ENCODE peak calls at places on chromosomes 5 and 9, in six cellular contexts. R, M, H, U, W and J are unnamed samples. For H3K4me1, the result is how much of the 10 kb centered on the place peaks cover.

GRCh38 chr5:67679184-67679855 is 482.7 kb upstream of the CD180 start:
- DNase-seq in R (no peak), M (no peak), H (no peak), U (no peak), W (no peak), J (no peak)

GRCh38 chr9:32486839-32487562 is 39.0 kb downstream of the RIGI start:
- DNase-seq in R (no peak), M (no peak), H (no peak), U (peak), W (no peak), J (no peak)

GRCh38 chr9:130756460-130757152 is 63.0 kb downstream of the EXOSC2 start:
- DNase-seq in R (no peak), M (no peak), H (no peak), U (no peak), W (no peak), J (no peak)

GRCh38 chr9:15622596-15622995 is 69.8 kb downstream of the CCDC171 start:
- DNase-seq in R (no peak), M (peak), H (no peak), U (peak), W (no peak), J (no peak)

GRCh38 chr5:171968512-171968911 is 37.9 kb downstream of the FBXW11 start:
- DNase-seq in R (no peak), M (no peak), H (no peak), U (no peak), W (no peak), J (no peak)

GRCh38 chr9:90268613-90269012 is 374.0 kb downstream of the DIRAS2 start:
- DNase-seq in R (no peak), M (no peak), H (no peak), U (no peak), W (no peak), J (no peak)

GRCh38 chr5:114391321-114391720 is 29.5 kb downstream of the KCNN2 start:
- DNase-seq in R (no peak), M (no peak), H (no peak), U (peak), W (no peak), J (no peak)

GRCh38 chr5:56128166-56128565 is 105.0 kb downstream of the ANKRD55 start:
- DNase-seq in R (no peak), M (no peak), H (no peak), U (no peak), W (no peak), J (no peak)

GRCh38 chr9:78695521-78695920 is 398.6 kb downstream of the PSAT1 start:
- DNase-seq in R (no peak), M (no peak), H (no peak), U (no peak), W (no peak), J (no peak)

GRCh38 chr9:133449760-133450159 is 10.0 kb upstream of the CACFD1 start:
- DNase-seq in R (peak), M (peak), H (no peak), U (no peak), W (no peak), J (no peak)

GRCh38 chr5:71699751-71700150 is 19.3 kb upstream of the CARTPT start:
- DNase-seq in R (no peak), M (no peak), H (no peak), U (no peak), W (no peak), J (no peak)

GRCh38 chr5:71703941-71704340 is 15.1 kb upstream of the CARTPT start:
- DNase-seq in R (no peak), M (no peak), H (no peak), U (no peak), W (no peak), J (no peak)

GRCh38 chr5:71699233-71699632 is 19.8 kb upstream of the CARTPT start:
- DNase-seq in R (no peak), M (no peak), H (no peak), U (no peak), W (no peak), J (no peak)

GRCh38 chr5:71700803-71701202 is 18.3 kb upstream of the CARTPT start:
- DNase-seq in R (no peak), M (no peak), H (no peak), U (no peak), W (no peak), J (no peak)

GRCh38 chr5:71701409-71701808 is 17.7 kb upstream of the CARTPT start:
- DNase-seq in R (no peak), M (no peak), H (no peak), U (no peak), W (no peak), J (no peak)
- H3K27ac ChIP-seq in R (no peak), M (no peak), H (no peak), U (no peak), W (no peak), J (no peak)

GRCh38 chr5:149298857-149299404 is 27.3 kb downstream of the AFAP1L1 start:
- DNase-seq in R (no peak), M (no peak), H (no peak), U (no peak), W (no peak), J (no peak)

GRCh38 chr5:149299451-149300054 is 27.9 kb downstream of the AFAP1L1 start:
- DNase-seq in R (no peak), M (no peak), H (no peak), U (no peak), W (no peak), J (no peak)

GRCh38 chr5:149298163-149298562 is 26.5 kb downstream of the AFAP1L1 start:
- DNase-seq in R (no peak), M (no peak), H (no peak), U (no peak), W (no peak), J (no peak)

GRCh38 chr5:149294872-149295829 is 23.5 kb downstream of the AFAP1L1 start:
- DNase-seq in R (no peak), M (no peak), H (no peak), U (no peak), W (no peak), J (no peak)

GRCh38 chr5:149297340-149298023 is 25.8 kb downstream of the AFAP1L1 start:
- DNase-seq in R (no peak), M (no peak), H (no peak), U (peak), W (no peak), J (no peak)
- H3K4me1 ChIP-seq in R (under half), M (under half), H (under half), U (under half), W (under half), J (under half)

GRCh38 chr5:179061025-179061424 is 852 bp downstream of the ZNF354C start:
- DNase-seq in R (peak), M (no peak), H (no peak), U (no peak), W (no peak), J (no peak)
- H3K4me3 ChIP-seq in R (peak), M (peak), H (peak), U (peak), W (peak), J (peak)

DNA sequence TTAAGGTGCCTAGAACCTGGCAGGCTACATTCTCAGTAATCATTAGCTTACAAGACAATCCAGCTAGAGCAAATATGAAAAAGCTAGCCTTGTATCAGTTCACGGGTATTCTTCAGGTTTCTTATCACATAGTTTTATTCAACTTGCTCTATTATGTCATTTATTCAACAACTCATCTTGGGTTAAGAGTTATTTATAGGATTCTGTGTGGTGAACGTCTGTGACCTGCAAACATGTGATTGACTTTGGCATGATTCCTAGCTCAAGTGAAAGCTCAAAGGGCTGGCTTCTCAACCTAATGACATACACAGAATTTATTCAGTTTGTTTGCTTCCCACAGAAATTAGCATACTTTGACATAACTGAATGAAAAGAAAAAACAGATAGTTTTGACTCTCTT is 173.1 kb downstream of the PLPPR1 start:
- DNase-seq in R (no peak), M (no peak), H (no peak), U (no peak), W (no peak), J (no peak)
- H3K27ac ChIP-seq in R (no peak), M (no peak), H (no peak), U (no peak), W (no peak), J (no peak)